ENCODE peak calls at places on chromosomes 7 and 10, in four cellular contexts. One of them, this sample, is unnamed.

GRCh38 chr10:50883624-50884023 is 1.8 kb downstream of the A1CF start:
- DNase-seq in MM.1S: no peak
- DNase-seq in kidney: no peak
- DNase-seq in K562: no peak
- DNase-seq in this sample: no peak

GRCh38 chr7:75599244-75599771 is 107.2 kb downstream of the SPDYE5 start:
- DNase-seq in MM.1S: no peak
- DNase-seq in kidney: peak
- DNase-seq in K562: no peak
- DNase-seq in this sample: no peak

GRCh38 chr7:107560898-107561516 is 2.7 kb downstream of the COG5 start:
- DNase-seq in MM.1S: no peak
- DNase-seq in kidney: no peak
- DNase-seq in K562: no peak
- DNase-seq in this sample: no peak

GRCh38 chr10:33122014-33122788 is 164.2 kb upstream of the ITGB1 start:
- DNase-seq in MM.1S: no peak
- DNase-seq in kidney: no peak
- DNase-seq in K562: no peak
- DNase-seq in this sample: no peak

GRCh38 chr10:30041394-30042105 is 17.8 kb downstream of the JCAD start:
- DNase-seq in MM.1S: no peak
- DNase-seq in kidney: no peak
- DNase-seq in K562: no peak
- DNase-seq in this sample: no peak

GRCh38 chr7:142854505-142855400 is at the start of gene EPHB6:
- DNase-seq in MM.1S: peak
- DNase-seq in kidney: peak
- DNase-seq in K562: peak
- DNase-seq in this sample: peak

GRCh38 chr10:35690534-35690933 is 48.4 kb upstream of the FZD8 start:
- DNase-seq in MM.1S: no peak
- DNase-seq in kidney: no peak
- DNase-seq in K562: no peak
- DNase-seq in this sample: no peak

GRCh38 chr10:132355297-132355696 is 23.3 kb downstream of the LRRC27 start:
- DNase-seq in MM.1S: no peak
- DNase-seq in kidney: no peak
- DNase-seq in K562: no peak
- DNase-seq in this sample: no peak

GRCh38 chr10:42690449-42691360 is 52.3 kb upstream of the ZNF33B start:
- DNase-seq in MM.1S: no peak
- DNase-seq in kidney: no peak
- DNase-seq in K562: peak
- DNase-seq in this sample: no peak

GRCh38 chr10:35092851-35093250 is 2.7 kb upstream of the CUL2 start:
- DNase-seq in MM.1S: peak
- DNase-seq in kidney: no peak
- DNase-seq in K562: no peak
- DNase-seq in this sample: no peak

GRCh38 chr10:34444223-34445183 is 370.6 kb downstream of the PARD3 start:
- DNase-seq in MM.1S: no peak
- DNase-seq in kidney: no peak
- DNase-seq in K562: no peak
- DNase-seq in this sample: no peak

GRCh38 chr7:82600601-82601000 is 157.0 kb upstream of the CACNA2D1 start:
- DNase-seq in MM.1S: no peak
- DNase-seq in kidney: no peak
- DNase-seq in K562: no peak
- DNase-seq in this sample: no peak

GRCh38 chr10:91415816-91416215 is 5.7 kb downstream of the HECTD2 start:
- DNase-seq in MM.1S: no peak
- DNase-seq in kidney: no peak
- DNase-seq in K562: no peak
- DNase-seq in this sample: no peak

GRCh38 chr7:115494529-115495147 is 535.9 kb downstream of the TFEC start:
- DNase-seq in MM.1S: no peak
- DNase-seq in kidney: no peak
- DNase-seq in K562: no peak
- DNase-seq in this sample: no peak

GRCh38 chr7:133564484-133564883 is 311.6 kb downstream of the EXOC4 start:
- DNase-seq in MM.1S: no peak
- DNase-seq in kidney: no peak
- DNase-seq in K562: no peak
- DNase-seq in this sample: no peak

GRCh38 chr10:43308986-43309385 is 42.1 kb upstream of the RASGEF1A start:
- DNase-seq in MM.1S: no peak
- DNase-seq in kidney: no peak
- DNase-seq in K562: no peak
- DNase-seq in this sample: peak

GRCh38 chr7:45881759-45882464 is 6.4 kb upstream of the IGFBP1 start:
- DNase-seq in MM.1S: no peak
- DNase-seq in kidney: no peak
- DNase-seq in K562: no peak
- DNase-seq in this sample: peak

GRCh38 chr10:101879456-101880189 is 36.0 kb upstream of the KCNIP2 start:
- DNase-seq in MM.1S: no peak
- DNase-seq in kidney: no peak
- DNase-seq in K562: no peak
- DNase-seq in this sample: peak

GRCh38 chr7:66558660-66559465 is 69.8 kb upstream of the KCTD7 start:
- DNase-seq in MM.1S: no peak
- DNase-seq in kidney: no peak
- DNase-seq in K562: no peak
- DNase-seq in this sample: no peak

GRCh38 chr7:36855330-36855729 is 131.0 kb upstream of the AOAH start:
- DNase-seq in MM.1S: no peak
- DNase-seq in kidney: no peak
- DNase-seq in K562: no peak
- DNase-seq in this sample: no peak

GRCh38 chr7:98591926-98592325 is 25.2 kb upstream of the NPTX2 start:
- DNase-seq in MM.1S: no peak
- DNase-seq in kidney: no peak
- DNase-seq in K562: no peak
- DNase-seq in this sample: no peak

GRCh38 chr7:97179454-97180104 is 62.1 kb downstream of the SDHAF3 start:
- DNase-seq in MM.1S: peak
- DNase-seq in kidney: no peak
- DNase-seq in K562: peak
- DNase-seq in this sample: peak

GRCh38 chr10:4766449-4766848 is 59.6 kb upstream of the AKR1E2 start:
- DNase-seq in MM.1S: no peak
- DNase-seq in kidney: no peak
- DNase-seq in K562: no peak
- DNase-seq in this sample: peak

GRCh38 chr7:30863694-30864011 is 48.0 kb upstream of the AQP1 start:
- DNase-seq in MM.1S: no peak
- DNase-seq in kidney: no peak
- DNase-seq in K562: no peak
- DNase-seq in this sample: peak

GRCh38 chr10:96695366-96695765 is 24.9 kb downstream of the PIK3AP1 start:
- DNase-seq in MM.1S: peak
- DNase-seq in kidney: no peak
- DNase-seq in K562: no peak
- DNase-seq in this sample: peak

GRCh38 chr10:33412261-33413092 is 78.0 kb upstream of the NRP1 start:
- DNase-seq in MM.1S: no peak
- DNase-seq in kidney: no peak
- DNase-seq in K562: no peak
- DNase-seq in this sample: peak

DNA sequence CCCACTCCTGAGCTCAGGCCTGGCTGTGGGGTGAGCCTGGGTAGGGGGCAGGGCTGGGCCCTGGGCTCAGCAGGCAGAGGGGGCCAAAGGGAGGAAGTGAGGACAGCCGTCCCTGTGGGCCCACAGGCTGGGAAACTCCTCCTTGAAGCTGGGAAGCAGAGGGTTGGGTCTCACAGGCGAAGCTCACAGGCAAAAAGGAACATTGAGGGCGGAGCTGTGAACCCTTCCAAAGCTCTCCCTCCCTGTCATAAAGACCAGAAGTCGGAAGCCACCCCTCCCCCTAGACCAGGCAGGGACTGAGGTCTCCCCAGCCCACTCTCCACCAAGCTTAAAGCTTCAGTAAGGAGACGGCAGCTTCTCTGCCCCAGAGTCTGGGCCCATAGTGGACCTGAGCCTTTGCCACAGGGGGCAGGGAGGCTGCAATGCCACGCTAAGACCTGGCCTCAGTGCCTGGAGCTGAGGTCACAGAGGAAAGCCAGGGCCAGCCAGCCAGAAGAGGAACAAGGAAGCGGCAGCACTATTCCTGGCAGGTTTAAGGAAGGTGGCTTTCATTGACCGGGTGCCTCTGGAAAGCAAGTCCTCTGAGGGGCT is 1.0 kb upstream of the KCP start:
- DNase-seq in MM.1S: no peak
- DNase-seq in kidney: no peak
- DNase-seq in K562: no peak
- DNase-seq in this sample: peak
- TF ChIP-seq CTCF in MM.1S: no peak
- TF ChIP-seq CTCF in kidney: no peak
- TF ChIP-seq CTCF in K562: no peak
- TF ChIP-seq CTCF in this sample: no peak

GRCh38 chr7:131068604-131069021 is 259.1 kb upstream of the MKLN1 start:
- DNase-seq in MM.1S: no peak
- DNase-seq in kidney: no peak
- DNase-seq in K562: no peak
- DNase-seq in this sample: peak
- TF ChIP-seq CTCF in MM.1S: peak
- TF ChIP-seq CTCF in kidney: no peak
- TF ChIP-seq CTCF in K562: peak
- TF ChIP-seq CTCF in this sample: peak

DNA sequence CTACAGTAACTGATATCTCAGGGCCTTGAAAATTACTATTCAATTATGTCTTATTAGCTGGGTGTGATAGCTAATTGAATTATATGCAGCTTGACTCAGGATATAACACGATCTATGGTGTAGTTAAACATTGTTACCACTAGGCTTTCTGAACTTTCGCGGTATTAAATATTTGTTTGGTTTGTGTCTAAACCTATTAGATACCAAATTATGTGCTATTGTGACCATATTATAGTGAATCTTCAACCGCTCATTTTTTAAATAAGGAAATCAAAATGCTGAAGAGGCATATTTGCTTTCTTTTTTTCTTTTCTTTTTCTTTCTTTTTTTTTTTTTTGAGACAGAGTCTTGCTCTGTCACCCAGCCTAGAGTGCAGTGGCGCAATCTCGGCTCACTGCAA is 99.3 kb upstream of the RSU1 start:
- DNase-seq in MM.1S: no peak
- DNase-seq in kidney: no peak
- DNase-seq in K562: no peak
- DNase-seq in this sample: no peak
- TF ChIP-seq CTCF in MM.1S: no peak
- TF ChIP-seq CTCF in kidney: no peak
- TF ChIP-seq CTCF in K562: no peak
- TF ChIP-seq CTCF in this sample: no peak

GRCh38 chr10:27794157-27794556 is 48.5 kb upstream of the MKX start:
- DNase-seq in MM.1S: no peak
- DNase-seq in kidney: no peak
- DNase-seq in K562: no peak
- DNase-seq in this sample: peak
- TF ChIP-seq CTCF in MM.1S: peak
- TF ChIP-seq CTCF in kidney: peak
- TF ChIP-seq CTCF in K562: peak
- TF ChIP-seq CTCF in this sample: no peak

GRCh38 chr10:127715782-127716378 is 21.1 kb upstream of the FOXI2 start:
- DNase-seq in MM.1S: peak
- DNase-seq in kidney: no peak
- DNase-seq in K562: no peak
- DNase-seq in this sample: peak
- TF ChIP-seq CTCF in MM.1S: peak
- TF ChIP-seq CTCF in kidney: peak
- TF ChIP-seq CTCF in K562: peak
- TF ChIP-seq CTCF in this sample: no peak

GRCh38 chr7:106178593-106179134 is 66.6 kb upstream of the SYPL1 start:
- DNase-seq in MM.1S: no peak
- DNase-seq in kidney: no peak
- DNase-seq in K562: no peak
- DNase-seq in this sample: no peak
- TF ChIP-seq CTCF in MM.1S: peak
- TF ChIP-seq CTCF in kidney: no peak
- TF ChIP-seq CTCF in K562: peak
- TF ChIP-seq CTCF in this sample: peak

GRCh38 chr7:146960747-146961416 is 844.3 kb downstream of the CNTNAP2 start:
- DNase-seq in MM.1S: no peak
- DNase-seq in kidney: no peak
- DNase-seq in K562: no peak
- DNase-seq in this sample: no peak
- TF ChIP-seq CTCF in MM.1S: no peak
- TF ChIP-seq CTCF in kidney: no peak
- TF ChIP-seq CTCF in K562: no peak
- TF ChIP-seq CTCF in this sample: no peak

DNA sequence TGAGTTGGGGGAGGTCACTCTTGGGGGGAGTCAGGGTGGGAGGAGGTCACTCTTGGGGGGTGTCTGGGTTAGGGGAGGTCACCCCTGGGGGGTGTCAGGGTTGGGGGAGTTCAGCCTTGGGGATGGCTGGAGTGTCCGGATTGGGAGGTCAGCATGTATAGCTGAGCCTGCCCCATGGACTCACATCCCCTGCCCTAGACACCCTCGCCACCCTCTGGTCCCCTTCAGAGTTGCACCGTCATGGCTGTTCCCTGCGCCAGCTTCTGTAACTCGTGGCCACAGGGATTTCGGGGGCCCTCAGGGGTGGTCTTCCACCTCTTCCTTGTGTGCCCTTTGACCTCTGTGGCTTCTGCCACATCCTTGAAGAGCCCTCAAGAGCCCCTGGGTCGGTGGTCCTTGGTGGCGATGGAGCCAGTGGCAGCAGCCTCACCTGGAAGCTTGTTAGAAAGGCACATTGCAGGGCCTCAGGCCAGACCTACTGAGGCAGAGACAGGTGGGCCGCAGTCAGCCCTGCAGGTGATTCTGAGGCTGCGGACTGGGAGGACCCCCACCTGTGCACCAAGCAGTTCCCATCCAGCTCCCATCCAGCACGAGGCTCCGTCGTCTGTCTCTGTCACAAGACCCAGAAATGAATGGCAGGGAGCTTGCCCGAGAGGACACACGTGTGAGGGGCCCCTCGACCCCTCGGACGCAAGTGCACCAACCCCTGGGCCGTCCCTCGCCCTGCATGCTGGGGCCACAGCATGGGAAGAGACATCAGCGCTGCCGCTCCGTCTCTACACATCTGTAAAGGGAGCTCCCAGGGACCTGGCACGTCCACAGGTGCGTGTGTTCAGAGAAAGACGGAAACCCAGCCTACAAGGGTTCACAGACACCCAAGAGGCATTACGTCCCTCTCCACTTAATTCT is 44.7 kb upstream of the SUN1 start:
- DNase-seq in MM.1S: no peak
- DNase-seq in kidney: peak
- DNase-seq in K562: no peak
- DNase-seq in this sample: no peak
- TF ChIP-seq CTCF in MM.1S: no peak
- TF ChIP-seq CTCF in kidney: no peak
- TF ChIP-seq CTCF in K562: no peak
- TF ChIP-seq CTCF in this sample: no peak

GRCh38 chr7:38291117-38291647 is 17.7 kb upstream of the TARP start:
- DNase-seq in MM.1S: no peak
- DNase-seq in kidney: no peak
- DNase-seq in K562: peak
- DNase-seq in this sample: no peak
- TF ChIP-seq CTCF in MM.1S: peak
- TF ChIP-seq CTCF in kidney: no peak
- TF ChIP-seq CTCF in K562: peak
- TF ChIP-seq CTCF in this sample: no peak

This sample was measured in cardiac muscle cell.